ENCODE peak calls at places on chromosomes 11 and 22, in six cellular contexts. Z is heart left ventricle, U is lung, V is GM23248, N is aorta, S is stomach. B is an unnamed sample.
A peak's percentile ranks its signal among the peaks of the same experiment; 100 is the strongest.

GRCh38 chr22:30253205-30253852 is 6.8 kb upstream of the LIF start:
- DNase-seq in Z (peak; percentile 81), U (peak; percentile 57), V (peak; percentile 37), N (peak; percentile 88), S (peak; percentile 43), B (no peak)

GRCh38 chr22:32204211-32204855 is 540 bp downstream of the RFPL2 start:
- DNase-seq in Z (no peak), U (no peak), V (no peak), N (no peak), S (no peak), B (peak; percentile 64)

GRCh38 chr11:69718147-69718546 is 14.3 kb upstream of the FGF19 start:
- DNase-seq in Z (peak; percentile 60), U (no peak), V (peak; percentile 48), N (no peak), S (no peak), B (no peak)

GRCh38 chr22:40406063-40406890 is 35.9 kb downstream of the SGSM3 start:
- DNase-seq in Z (no peak), U (no peak), V (no peak), N (peak; percentile 73), S (no peak), B (no peak)

GRCh38 chr11:86747801-86748200 is 52.5 kb upstream of the PRSS23 start:
- DNase-seq in Z (no peak), U (no peak), V (no peak), N (no peak), S (no peak), B (no peak)

GRCh38 chr11:32259641-32260081 is 168.8 kb downstream of the RCN1 start:
- DNase-seq in Z (no peak), U (peak; percentile 66), V (peak; percentile 30), N (no peak), S (no peak), B (no peak)

GRCh38 chr11:44094260-44094868 is 1.1 kb upstream of the EXT2 start:
- DNase-seq in Z (peak; percentile 85), U (peak; percentile 82), V (peak; percentile 87), N (peak; percentile 79), S (peak; percentile 86), B (no peak)

GRCh38 chr11:120272303-120272702 is 32.4 kb downstream of the POU2F3 start:
- DNase-seq in Z (no peak), U (no peak), V (peak; percentile 90), N (no peak), S (no peak), B (no peak)

GRCh38 chr11:57599381-57599780 is 1.9 kb downstream of the SERPING1 start:
- DNase-seq in Z (no peak), U (no peak), V (no peak), N (no peak), S (no peak), B (no peak)

GRCh38 chr11:11467278-11467677 is 114.2 kb upstream of the CSNK2A3 start:
- DNase-seq in Z (no peak), U (no peak), V (no peak), N (no peak), S (no peak), B (no peak)

GRCh38 chr11:102868359-102868758 is 6.4 kb downstream of the MMP12 start:
- DNase-seq in Z (no peak), U (no peak), V (peak; percentile 67), N (no peak), S (no peak), B (no peak)

GRCh38 chr11:67274768-67275605 is 8.7 kb downstream of the GRK2 start:
- DNase-seq in Z (peak; percentile 80), U (no peak), V (no peak), N (peak; percentile 82), S (no peak), B (no peak)

GRCh38 chr22:36325163-36326031 is 62.4 kb downstream of the MYH9 start:
- DNase-seq in Z (peak; percentile 71), U (peak; percentile 72), V (peak; percentile 89), N (peak; percentile 90), S (peak; percentile 79), B (no peak)
- H3K27ac ChIP-seq in Z (peak overlapping the region; percentile 98), U (peak overlapping the region; percentile 93), V (peak overlapping the region; percentile 90), N (peak overlapping the region; percentile 99), S (peak overlapping the region; percentile 100), B (peak overlapping the region; percentile 98)

GRCh38 chr22:28911777-28912669 is 28.7 kb downstream of the ZNRF3 start:
- DNase-seq in Z (no peak), U (peak; percentile 32), V (peak; percentile 10), N (peak; percentile 9), S (no peak), B (no peak)
- H3K4me1 ChIP-seq in Z (peaks cover 14% of the 10 kb centered on the region), U (peaks cover 17% of the 10 kb centered on the region), V (peaks cover 9% of the 10 kb centered on the region), N (peaks cover 14% of the 10 kb centered on the region), S (peaks cover 79% of the 10 kb centered on the region), B (peaks cover 41% of the 10 kb centered on the region)

DNA sequence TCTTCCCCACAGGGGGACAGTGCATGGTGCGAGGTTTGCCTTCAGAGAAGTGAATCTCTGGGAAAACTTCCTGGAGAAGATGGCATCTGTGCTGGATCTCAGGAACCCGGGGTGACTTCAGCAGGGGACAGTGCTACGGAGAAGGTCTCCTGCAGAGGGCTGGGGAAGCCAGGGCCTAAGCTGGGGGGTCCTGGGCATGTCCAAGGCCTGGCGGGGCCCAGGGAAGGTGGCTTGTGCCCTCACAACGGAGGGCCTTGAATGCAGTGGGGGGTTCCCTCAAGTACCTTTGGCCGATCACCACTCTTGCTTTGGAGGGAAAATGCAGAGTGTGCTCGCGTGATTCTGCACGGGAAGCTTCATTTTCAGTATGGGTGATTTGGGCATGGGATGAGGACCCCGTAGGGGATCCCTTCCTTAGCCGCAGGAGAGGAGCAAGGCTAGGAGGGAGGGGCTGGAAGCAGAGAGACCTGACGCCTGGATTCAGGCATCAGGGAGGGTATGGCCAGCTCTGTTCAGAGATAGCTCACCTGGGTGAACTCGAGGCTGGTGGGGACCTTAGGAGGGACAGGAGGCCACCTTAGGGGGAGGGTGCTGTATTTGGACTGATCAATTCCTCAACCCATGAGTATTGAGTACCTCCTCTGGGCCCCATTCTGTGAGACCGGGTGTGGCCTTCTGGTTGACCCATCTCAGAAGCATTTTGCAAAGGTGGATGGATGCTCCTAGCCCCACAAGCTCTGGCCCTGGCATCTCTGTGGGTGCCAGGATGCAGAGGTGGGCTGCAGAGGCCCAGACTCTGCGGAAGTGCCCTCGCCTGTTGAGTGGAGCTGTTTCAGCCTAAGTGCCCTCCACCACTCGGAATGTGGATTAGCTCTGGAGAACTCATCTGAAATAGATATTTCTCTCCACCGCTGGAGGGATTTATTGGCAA is 529.4 kb downstream of the TBC1D22A start:
- DNase-seq in Z (no peak), U (no peak), V (no peak), N (peak; percentile 45), S (no peak), B (no peak)
- H3K27ac ChIP-seq in Z (no peak overlapping the region), U (peak overlapping the region; percentile 20), V (no peak overlapping the region), N (no peak overlapping the region), S (peak overlapping the region; percentile 63), B (no peak overlapping the region)

GRCh38 chr11:90805172-90805571 is 582.3 kb upstream of the CHORDC1 start:
- DNase-seq in Z (no peak), U (no peak), V (no peak), N (no peak), S (no peak), B (no peak)

GRCh38 chr11:90803781-90804180 is 580.9 kb upstream of the CHORDC1 start:
- DNase-seq in Z (no peak), U (no peak), V (no peak), N (no peak), S (no peak), B (no peak)

GRCh38 chr11:90798769-90799168 is 575.9 kb upstream of the CHORDC1 start:
- DNase-seq in Z (no peak), U (no peak), V (no peak), N (no peak), S (no peak), B (no peak)

DNA sequence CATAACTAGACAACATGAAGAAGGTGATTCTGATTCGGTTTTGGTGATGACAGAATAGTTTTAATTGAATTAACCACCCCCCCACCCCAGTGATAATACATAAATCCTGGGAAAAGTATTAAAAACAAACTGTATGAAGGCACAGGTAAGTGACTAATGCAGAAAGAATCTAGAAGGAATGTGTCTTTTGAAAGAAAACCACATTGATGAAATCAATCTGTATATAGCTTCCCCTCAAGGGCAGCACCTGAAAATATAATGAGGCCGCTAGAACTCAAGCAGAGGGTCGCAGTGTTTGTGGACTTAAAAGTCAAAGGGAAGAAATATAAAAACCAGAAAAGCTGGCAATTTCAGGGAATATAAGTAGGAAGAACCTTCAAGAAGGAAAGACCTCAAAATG is 580.5 kb upstream of the CHORDC1 start:
- DNase-seq in Z (no peak), U (no peak), V (no peak), N (no peak), S (no peak), B (no peak)
- H3K4me1 ChIP-seq in Z (no peaks in the 10 kb centered on the region), U (no peaks in the 10 kb centered on the region), V (no peaks in the 10 kb centered on the region), N (no peaks in the 10 kb centered on the region), S (no peaks in the 10 kb centered on the region), B (no peaks in the 10 kb centered on the region)

GRCh38 chr11:110903830-110904229 is 191.6 kb upstream of the ARHGAP20 start:
- DNase-seq in Z (no peak), U (no peak), V (peak; percentile 30), N (no peak), S (no peak), B (peak; percentile 42)

GRCh38 chr11:110912437-110912836 is 200.2 kb upstream of the ARHGAP20 start:
- DNase-seq in Z (no peak), U (no peak), V (no peak), N (no peak), S (no peak), B (peak; percentile 12)

GRCh38 chr11:110907629-110908028 is 195.4 kb upstream of the ARHGAP20 start:
- DNase-seq in Z (no peak), U (peak; percentile 44), V (peak; percentile 93), N (no peak), S (peak; percentile 47), B (peak; percentile 29)

GRCh38 chr11:110909331-110909730 is 197.1 kb upstream of the ARHGAP20 start:
- DNase-seq in Z (no peak), U (no peak), V (no peak), N (no peak), S (no peak), B (peak; percentile 64)

GRCh38 chr11:110908401-110909106 is 196.3 kb upstream of the ARHGAP20 start:
- DNase-seq in Z (no peak), U (no peak), V (peak; percentile 97), N (no peak), S (no peak), B (peak; percentile 47)
- H3K27ac ChIP-seq in Z (no peak overlapping the region), U (no peak overlapping the region), V (peak overlapping the region; percentile 77), N (no peak overlapping the region), S (no peak overlapping the region), B (peak overlapping the region; percentile 63)

GRCh38 chr11:122655527-122656072 is at the start of gene UBASH3B:
- DNase-seq in Z (peak; percentile 84), U (peak; percentile 79), V (peak; percentile 94), N (peak; percentile 92), S (peak; percentile 77), B (peak; percentile 94)
- H3K4me1 ChIP-seq in Z (no peaks in the 10 kb centered on the region), U (peaks cover 9% of the 10 kb centered on the region), V (peaks cover 11% of the 10 kb centered on the region), N (no peaks in the 10 kb centered on the region), S (peaks cover 18% of the 10 kb centered on the region), B (peaks cover 16% of the 10 kb centered on the region)

B was measured in esophagus muscularis mucosa.